ENCODE peak calls at places on chromosomes 1 and 21, in ten cellular contexts. G is PC-3, T is neuronal stem cell, I is transverse colon, S is A549, U is left lung, V is fibroblast of lung, E is upper lobe of right lung, N is Caco-2, D is spleen. M is an unnamed sample. For H3K4me1, the result is how much of the 10 kb centered on the place peaks cover.

GRCh38 chr1:3548156-3548893 is 63.0 kb downstream of the MEGF6 start:
- DNase-seq in G (no peak), T (no peak), I (no peak), S (no peak), U (no peak), V (peak), E (no peak), N (peak), D (no peak), M (peak)

GRCh38 chr1:170261669-170262068 is 115.9 kb downstream of the NTMT2 start:
- DNase-seq in G (no peak), T (no peak), I (no peak), S (no peak), U (no peak), V (peak), E (no peak), N (no peak), D (no peak), M (peak)

GRCh38 chr1:248710305-248710900 is 7.8 kb upstream of the OR14I1 start:
- DNase-seq in G (no peak), T (no peak), I (no peak), S (no peak), U (no peak), V (no peak), E (no peak), N (no peak), D (no peak), M (no peak)

GRCh38 chr1:223712856-223713494 is 636 bp downstream of the CAPN2 start:
- DNase-seq in G (no peak), T (no peak), I (peak), S (no peak), U (peak), V (no peak), E (peak), N (no peak), D (peak), M (no peak)

GRCh38 chr1:177926201-177926600 is 43.7 kb downstream of the SEC16B start:
- DNase-seq in G (peak), T (no peak), I (no peak), S (no peak), U (no peak), V (no peak), E (no peak), N (no peak), D (no peak), M (peak)

GRCh38 chr1:23793018-23793781 is 2.3 kb downstream of the LYPLA2 start:
- DNase-seq in G (no peak), T (no peak), I (peak), S (no peak), U (peak), V (peak), E (peak), N (no peak), D (peak), M (peak)

GRCh38 chr1:48500541-48501440 is 28.8 kb upstream of the SPATA6 start:
- DNase-seq in G (no peak), T (no peak), I (no peak), S (no peak), U (no peak), V (no peak), E (no peak), N (no peak), D (no peak), M (no peak)

GRCh38 chr1:115837762-115838421 is 3.0 kb downstream of the NHLH2 start:
- DNase-seq in G (no peak), T (no peak), I (no peak), S (no peak), U (peak), V (no peak), E (peak), N (no peak), D (no peak), M (no peak)

GRCh38 chr1:45097944-45098343 is 85.9 kb downstream of the UROD start:
- DNase-seq in G (peak), T (no peak), I (no peak), S (no peak), U (no peak), V (no peak), E (no peak), N (no peak), D (no peak), M (no peak)

GRCh38 chr1:212587304-212588136 is 21.0 kb upstream of the ATF3 start:
- DNase-seq in G (no peak), T (no peak), I (no peak), S (no peak), U (no peak), V (peak), E (no peak), N (no peak), D (no peak), M (peak)

GRCh38 chr1:31828341-31828740 is 12.5 kb upstream of the SPOCD1 start:
- DNase-seq in G (no peak), T (no peak), I (no peak), S (no peak), U (no peak), V (no peak), E (no peak), N (no peak), D (no peak), M (no peak)

GRCh38 chr1:159752135-159752580 is 28.6 kb upstream of the DUSP23 start:
- DNase-seq in G (no peak), T (no peak), I (peak), S (no peak), U (no peak), V (peak), E (peak), N (no peak), D (no peak), M (no peak)

GRCh38 chr1:165914136-165914798 is 86.9 kb downstream of the UCK2 start:
- DNase-seq in G (peak), T (peak), I (peak), S (peak), U (no peak), V (peak), E (no peak), N (peak), D (no peak), M (peak)

GRCh38 chr1:226017070-226017469 is 17.9 kb upstream of the SDE2 start:
- DNase-seq in G (no peak), T (no peak), I (no peak), S (no peak), U (no peak), V (no peak), E (no peak), N (no peak), D (no peak), M (no peak)

GRCh38 chr1:42669936-42670335 is 11.7 kb downstream of the PPIH start:
- DNase-seq in G (no peak), T (no peak), I (no peak), S (no peak), U (no peak), V (no peak), E (no peak), N (peak), D (no peak), M (no peak)

GRCh38 chr1:220321758-220322157 is 49.5 kb upstream of the RAB3GAP2 start:
- DNase-seq in G (no peak), T (no peak), I (no peak), S (no peak), U (no peak), V (no peak), E (no peak), N (no peak), D (no peak), M (no peak)

GRCh38 chr1:22031214-22031962 is 21.1 kb upstream of the CDC42 start:
- DNase-seq in G (no peak), T (no peak), I (peak), S (no peak), U (no peak), V (no peak), E (peak), N (no peak), D (no peak), M (no peak)

GRCh38 chr1:40622936-40623629 is 42.4 kb downstream of the RIMS3 start:
- DNase-seq in G (no peak), T (no peak), I (no peak), S (no peak), U (no peak), V (no peak), E (no peak), N (no peak), D (no peak), M (no peak)

GRCh38 chr1:236810018-236810417 is 14.9 kb downstream of the MTR start:
- DNase-seq in G (no peak), T (no peak), I (no peak), S (no peak), U (no peak), V (no peak), E (no peak), N (no peak), D (no peak), M (no peak)

GRCh38 chr1:66777846-66778245 is 23.2 kb downstream of the INSL5 start:
- DNase-seq in G (no peak), T (no peak), I (no peak), S (no peak), U (no peak), V (no peak), E (no peak), N (no peak), D (no peak), M (no peak)

GRCh38 chr1:211788626-211789025 is 41.9 kb downstream of the LPGAT1 start:
- DNase-seq in G (no peak), T (no peak), I (no peak), S (no peak), U (no peak), V (peak), E (no peak), N (no peak), D (no peak), M (no peak)

GRCh38 chr1:16120940-16121410 is 34.9 kb downstream of the EPHA2 start:
- DNase-seq in G (peak), T (no peak), I (no peak), S (no peak), U (peak), V (no peak), E (no peak), N (no peak), D (no peak), M (no peak)

GRCh38 chr1:182348916-182349747 is 42.5 kb downstream of the GLUL start:
- DNase-seq in G (no peak), T (no peak), I (no peak), S (no peak), U (no peak), V (no peak), E (no peak), N (no peak), D (no peak), M (no peak)

GRCh38 chr1:103266036-103266435 is 157.7 kb upstream of the COL11A1 start:
- DNase-seq in G (no peak), T (no peak), I (no peak), S (no peak), U (no peak), V (peak), E (no peak), N (no peak), D (no peak), M (peak)

GRCh38 chr1:91732291-91732953 is 153.5 kb downstream of the TGFBR3 start:
- DNase-seq in G (peak), T (no peak), I (no peak), S (peak), U (no peak), V (peak), E (no peak), N (peak), D (no peak), M (peak)

GRCh38 chr1:39563669-39564068 is 12.9 kb downstream of the PABPC4 start:
- DNase-seq in G (no peak), T (no peak), I (no peak), S (no peak), U (no peak), V (no peak), E (no peak), N (no peak), D (no peak), M (no peak)

GRCh38 chr1:182990413-182991144 is 32.6 kb upstream of the LAMC1 start:
- DNase-seq in G (peak), T (no peak), I (no peak), S (no peak), U (no peak), V (peak), E (no peak), N (no peak), D (no peak), M (peak)

GRCh38 chr21:42038826-42039425 is 28.8 kb upstream of the ZBTB21 start:
- DNase-seq in G (no peak), T (no peak), I (no peak), S (no peak), U (peak), V (peak), E (no peak), N (no peak), D (peak), M (peak)

GRCh38 chr1:15937706-15938168 is 38.2 kb downstream of the ZBTB17 start:
- DNase-seq in G (peak), T (no peak), I (no peak), S (no peak), U (no peak), V (no peak), E (peak), N (peak), D (no peak), M (no peak)

DNA sequence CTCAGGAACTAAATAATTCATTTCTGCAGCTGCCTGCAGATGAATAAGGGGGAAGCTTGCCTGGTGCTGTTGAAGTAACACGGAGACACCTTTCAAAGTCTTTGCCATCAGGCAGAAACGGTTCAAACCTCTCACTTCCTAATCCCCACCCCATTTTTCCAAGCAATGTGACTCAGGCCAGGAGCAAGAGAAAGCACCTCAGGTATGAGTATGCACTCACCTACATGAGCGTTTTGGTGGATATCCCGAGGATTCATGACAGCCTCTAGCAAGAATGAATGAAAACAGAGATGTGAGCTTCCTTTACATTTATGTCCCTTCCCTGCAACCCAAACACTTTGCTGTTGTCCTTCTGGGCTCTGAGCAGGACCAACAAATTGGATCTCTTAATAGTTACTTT is 63.4 kb upstream of the LAX1 start:
- DNase-seq in G (peak), T (no peak), I (no peak), S (peak), U (no peak), V (no peak), E (no peak), N (no peak), D (no peak), M (no peak)
- H3K4me1 ChIP-seq in G (under half), T (under half), I (under half), S (under half), U (under half), V (under half), E (under half), N (under half), D (under half), M (under half)

DNA sequence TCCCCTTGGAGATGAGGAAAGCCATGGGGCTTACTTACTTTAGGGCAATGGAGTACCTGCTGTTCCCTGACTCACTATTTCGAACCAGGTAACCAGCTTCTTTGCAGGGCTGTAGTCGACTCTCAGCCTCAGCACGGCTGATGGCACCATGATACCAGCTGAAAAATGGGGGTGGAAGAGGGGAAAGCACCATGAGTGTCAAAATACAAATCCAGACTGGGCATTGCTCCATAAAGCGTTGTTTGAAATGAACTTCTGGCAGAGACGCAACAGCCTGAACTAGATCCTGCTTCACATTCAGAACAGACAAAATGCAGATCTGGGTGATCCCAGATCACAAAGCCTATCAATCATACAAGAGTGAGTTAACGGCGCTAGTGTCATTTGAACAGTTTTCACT is 16.1 kb upstream of the TDRD10 start:
- DNase-seq in G (no peak), T (no peak), I (no peak), S (no peak), U (no peak), V (no peak), E (no peak), N (no peak), D (no peak), M (no peak)
- H3K4me1 ChIP-seq in G (under half), T (under half), I (under half), S (under half), U (under half), V (under half), E (half or more), N (under half), D (half or more), M (under half)

GRCh38 chr1:231965615-231966014 is 339.0 kb downstream of the DISC1 start:
- DNase-seq in G (peak), T (no peak), I (no peak), S (no peak), U (no peak), V (no peak), E (no peak), N (no peak), D (no peak), M (no peak)

GRCh38 chr1:231964241-231964640 is 337.7 kb downstream of the DISC1 start:
- DNase-seq in G (no peak), T (no peak), I (no peak), S (no peak), U (no peak), V (no peak), E (no peak), N (no peak), D (no peak), M (no peak)

GRCh38 chr1:231962636-231963035 is 336.0 kb downstream of the DISC1 start:
- DNase-seq in G (no peak), T (no peak), I (no peak), S (no peak), U (no peak), V (no peak), E (no peak), N (no peak), D (no peak), M (no peak)

GRCh38 chr1:231966983-231967382 is 340.4 kb downstream of the DISC1 start:
- DNase-seq in G (peak), T (no peak), I (no peak), S (no peak), U (no peak), V (no peak), E (no peak), N (peak), D (no peak), M (no peak)

DNA sequence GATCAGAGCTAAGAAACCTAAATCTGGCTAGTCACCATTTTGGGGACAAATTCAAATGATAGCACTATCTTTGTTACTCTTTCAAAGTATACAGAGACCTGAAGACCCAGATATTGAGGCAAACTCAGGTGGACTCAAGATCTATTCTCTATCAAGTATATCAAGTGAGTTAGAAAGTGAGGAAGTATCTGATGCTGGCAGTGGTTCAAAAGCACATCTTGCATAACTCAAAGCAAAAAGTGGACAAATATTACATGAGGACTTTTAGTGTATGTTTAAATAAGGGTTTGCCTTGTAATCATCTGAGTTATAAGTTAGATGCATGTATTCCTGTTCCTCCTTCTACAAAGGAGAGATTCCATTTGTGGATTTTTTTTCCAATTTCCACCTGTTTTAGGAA is 338.4 kb downstream of the DISC1 start:
- DNase-seq in G (no peak), T (no peak), I (no peak), S (no peak), U (no peak), V (peak), E (no peak), N (no peak), D (no peak), M (no peak)
- H3K4me1 ChIP-seq in G (under half), T (under half), I (under half), S (under half), U (under half), V (under half), E (under half), N (under half), D (under half), M (under half)

GRCh38 chr1:55214903-55215193 is 316 bp downstream of the USP24 start:
- DNase-seq in G (no peak), T (peak), I (peak), S (no peak), U (no peak), V (peak), E (peak), N (peak), D (no peak), M (peak)
- H3K4me1 ChIP-seq in G (under half), T (under half), I (under half), S (half or more), U (under half), V (under half), E (half or more), N (under half), D (half or more), M (under half)

DNA sequence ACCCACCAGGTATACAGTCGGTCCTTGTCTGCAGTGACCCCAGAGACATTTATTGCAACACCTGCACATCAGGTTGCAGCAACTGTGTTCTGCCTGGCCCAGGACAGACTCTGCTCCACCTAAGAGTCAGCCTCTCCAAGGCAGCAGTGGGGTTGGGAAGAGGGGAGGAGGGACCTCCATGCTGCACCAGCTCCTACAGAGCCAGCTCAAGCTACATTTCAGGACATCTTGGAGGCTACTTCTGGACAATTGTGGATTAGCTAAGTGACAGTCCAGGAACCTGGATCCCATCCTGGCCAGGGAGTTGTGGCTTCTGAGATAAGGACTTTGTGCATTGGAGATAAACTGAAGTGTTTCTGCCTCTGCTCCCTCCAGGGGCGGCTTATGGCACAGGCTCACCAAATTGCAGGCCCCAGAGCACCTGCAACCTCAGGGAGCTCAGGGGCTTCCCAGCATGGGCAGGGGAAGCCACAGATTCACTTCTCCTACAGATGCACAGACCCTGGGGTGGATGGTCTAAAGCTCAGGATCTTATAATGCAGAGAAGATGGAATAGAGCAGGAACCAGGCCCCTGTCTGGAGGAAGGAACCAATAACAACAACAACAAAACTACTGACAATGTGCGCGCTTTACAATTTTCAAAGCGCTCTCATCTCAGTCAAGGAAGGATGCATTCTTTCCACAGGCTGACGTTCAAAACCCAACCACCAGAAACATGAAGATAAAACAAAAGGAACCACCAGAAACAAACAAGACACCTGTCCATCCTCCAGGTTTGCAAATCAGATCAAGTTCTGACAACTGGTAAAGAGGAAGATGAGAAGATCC is 120.8 kb upstream of the IRF2BP2 start:
- DNase-seq in G (no peak), T (no peak), I (no peak), S (no peak), U (no peak), V (no peak), E (no peak), N (no peak), D (no peak), M (no peak)
- H3K4me1 ChIP-seq in G (under half), T (under half), I (under half), S (under half), U (under half), V (under half), E (under half), N (under half), D (under half), M (under half)

GRCh38 chr1:27144349-27144748 is 10.6 kb downstream of the SLC9A1 start:
- DNase-seq in G (peak), T (no peak), I (peak), S (no peak), U (no peak), V (no peak), E (no peak), N (peak), D (no peak), M (no peak)
- H3K4me1 ChIP-seq in G (half or more), T (under half), I (under half), S (under half), U (under half), V (under half), E (half or more), N (under half), D (half or more), M (under half)

DNA sequence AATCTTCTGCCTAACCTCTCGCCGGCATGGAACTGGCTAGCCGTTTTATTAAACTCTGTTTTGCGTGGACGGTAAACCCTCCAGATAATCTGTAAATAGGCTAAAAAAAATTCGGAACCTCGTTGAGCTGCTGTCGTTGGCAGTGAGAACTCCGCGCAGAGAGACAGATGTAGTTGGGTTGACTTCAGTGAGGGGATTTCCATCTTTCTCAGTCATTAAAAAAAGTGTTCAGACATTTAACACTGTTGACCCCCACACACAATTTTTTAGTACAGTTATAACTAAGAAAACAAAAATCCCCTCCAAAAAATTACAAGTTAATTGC is 462 bp downstream of the PARK7 start:
- DNase-seq in G (no peak), T (no peak), I (no peak), S (no peak), U (no peak), V (no peak), E (no peak), N (no peak), D (no peak), M (peak)
- H3K4me1 ChIP-seq in G (under half), T (under half), I (under half), S (under half), U (under half), V (under half), E (under half), N (under half), D (half or more), M (under half)